ENCODE peak calls at places on chromosomes 1 and 21, in nine cellular contexts. One of them, this sample, is unnamed.

GRCh38 chr1:30319765-30320580 is 403.4 kb downstream of the MATN1 start:
- DNase-seq in body of pancreas: no peak
- DNase-seq in RPMI8226: no peak
- DNase-seq in GM10248: no peak
- DNase-seq in COR-L47: no peak
- DNase-seq in endothelial cell: no peak
- DNase-seq in activated CD8-positive, alpha-beta T cell treated with anti-CD3 and anti-CD28 coated beads, Interleukin-2, amount 10 ng/mL, durations not matched to agents 7 days and 5 days: no peak
- DNase-seq in stimulated activated CD4-positive, alpha-beta T cell treated with anti-CD3 and anti-CD28 coated beads, Interleukin-1b, Interleukin-23, amount 100 ng/mL, for 24 hours: no peak
- DNase-seq in hypothalamus: no peak
- DNase-seq in this sample: no peak

GRCh38 chr1:111735858-111736544 is 3.2 kb downstream of the INKA2 start:
- DNase-seq in endothelial cell: no peak
- DNase-seq in body of pancreas: no peak
- DNase-seq in activated CD8-positive, alpha-beta T cell treated with anti-CD3 and anti-CD28 coated beads, Interleukin-2, amount 10 ng/mL, durations not matched to agents 7 days and 5 days: no peak
- DNase-seq in GM10248: no peak
- DNase-seq in RPMI8226: no peak
- DNase-seq in hypothalamus: no peak
- DNase-seq in stimulated activated CD4-positive, alpha-beta T cell treated with anti-CD3 and anti-CD28 coated beads, Interleukin-1b, Interleukin-23, amount 100 ng/mL, for 24 hours: no peak
- DNase-seq in COR-L47: no peak
- DNase-seq in this sample: no peak

GRCh38 chr1:30330644-30331043 is 392.7 kb downstream of the MATN1 start:
- DNase-seq in COR-L47: no peak
- DNase-seq in endothelial cell: no peak
- DNase-seq in GM10248: no peak
- DNase-seq in stimulated activated CD4-positive, alpha-beta T cell treated with anti-CD3 and anti-CD28 coated beads, Interleukin-1b, Interleukin-23, amount 100 ng/mL, for 24 hours: no peak
- DNase-seq in RPMI8226: no peak
- DNase-seq in activated CD8-positive, alpha-beta T cell treated with anti-CD3 and anti-CD28 coated beads, Interleukin-2, amount 10 ng/mL, durations not matched to agents 7 days and 5 days: no peak
- DNase-seq in body of pancreas: no peak
- DNase-seq in hypothalamus: no peak
- DNase-seq in this sample: peak; percentile 22

GRCh38 chr1:86194491-86195034 is 38.0 kb upstream of the COL24A1 start:
- DNase-seq in RPMI8226: no peak
- DNase-seq in body of pancreas: no peak
- DNase-seq in GM10248: no peak
- DNase-seq in activated CD8-positive, alpha-beta T cell treated with anti-CD3 and anti-CD28 coated beads, Interleukin-2, amount 10 ng/mL, durations not matched to agents 7 days and 5 days: no peak
- DNase-seq in stimulated activated CD4-positive, alpha-beta T cell treated with anti-CD3 and anti-CD28 coated beads, Interleukin-1b, Interleukin-23, amount 100 ng/mL, for 24 hours: no peak
- DNase-seq in endothelial cell: no peak
- DNase-seq in COR-L47: no peak
- DNase-seq in hypothalamus: no peak
- DNase-seq in this sample: no peak

GRCh38 chr1:8394456-8395321 is 76.8 kb downstream of the SLC45A1 start:
- DNase-seq in endothelial cell: no peak
- DNase-seq in hypothalamus: no peak
- DNase-seq in body of pancreas: no peak
- DNase-seq in stimulated activated CD4-positive, alpha-beta T cell treated with anti-CD3 and anti-CD28 coated beads, Interleukin-1b, Interleukin-23, amount 100 ng/mL, for 24 hours: no peak
- DNase-seq in GM10248: no peak
- DNase-seq in activated CD8-positive, alpha-beta T cell treated with anti-CD3 and anti-CD28 coated beads, Interleukin-2, amount 10 ng/mL, durations not matched to agents 7 days and 5 days: no peak
- DNase-seq in COR-L47: no peak
- DNase-seq in RPMI8226: no peak
- DNase-seq in this sample: no peak

GRCh38 chr1:9239622-9240401 is 5.2 kb downstream of the H6PD start:
- DNase-seq in COR-L47: no peak
- DNase-seq in activated CD8-positive, alpha-beta T cell treated with anti-CD3 and anti-CD28 coated beads, Interleukin-2, amount 10 ng/mL, durations not matched to agents 7 days and 5 days: peak; percentile 82
- DNase-seq in RPMI8226: no peak
- DNase-seq in stimulated activated CD4-positive, alpha-beta T cell treated with anti-CD3 and anti-CD28 coated beads, Interleukin-1b, Interleukin-23, amount 100 ng/mL, for 24 hours: no peak
- DNase-seq in body of pancreas: peak; percentile 43
- DNase-seq in GM10248: peak; percentile 71
- DNase-seq in hypothalamus: no peak
- DNase-seq in endothelial cell: no peak
- DNase-seq in this sample: no peak

GRCh38 chr1:8435569-8436071 is 117.7 kb downstream of the SLC45A1 start:
- DNase-seq in GM10248: no peak
- DNase-seq in body of pancreas: no peak
- DNase-seq in stimulated activated CD4-positive, alpha-beta T cell treated with anti-CD3 and anti-CD28 coated beads, Interleukin-1b, Interleukin-23, amount 100 ng/mL, for 24 hours: no peak
- DNase-seq in activated CD8-positive, alpha-beta T cell treated with anti-CD3 and anti-CD28 coated beads, Interleukin-2, amount 10 ng/mL, durations not matched to agents 7 days and 5 days: no peak
- DNase-seq in hypothalamus: no peak
- DNase-seq in RPMI8226: peak; percentile 20
- DNase-seq in COR-L47: peak; percentile 58
- DNase-seq in endothelial cell: no peak
- DNase-seq in this sample: no peak

GRCh38 chr1:30144831-30145230 is 578.6 kb downstream of the MATN1 start:
- DNase-seq in GM10248: no peak
- DNase-seq in body of pancreas: no peak
- DNase-seq in RPMI8226: no peak
- DNase-seq in COR-L47: no peak
- DNase-seq in stimulated activated CD4-positive, alpha-beta T cell treated with anti-CD3 and anti-CD28 coated beads, Interleukin-1b, Interleukin-23, amount 100 ng/mL, for 24 hours: no peak
- DNase-seq in activated CD8-positive, alpha-beta T cell treated with anti-CD3 and anti-CD28 coated beads, Interleukin-2, amount 10 ng/mL, durations not matched to agents 7 days and 5 days: no peak
- DNase-seq in hypothalamus: no peak
- DNase-seq in endothelial cell: no peak
- DNase-seq in this sample: no peak

GRCh38 chr1:1026599-1027413 is 6.9 kb downstream of the AGRN start:
- DNase-seq in hypothalamus: no peak
- DNase-seq in GM10248: no peak
- DNase-seq in stimulated activated CD4-positive, alpha-beta T cell treated with anti-CD3 and anti-CD28 coated beads, Interleukin-1b, Interleukin-23, amount 100 ng/mL, for 24 hours: no peak
- DNase-seq in endothelial cell: no peak
- DNase-seq in RPMI8226: no peak
- DNase-seq in COR-L47: no peak
- DNase-seq in body of pancreas: no peak
- DNase-seq in activated CD8-positive, alpha-beta T cell treated with anti-CD3 and anti-CD28 coated beads, Interleukin-2, amount 10 ng/mL, durations not matched to agents 7 days and 5 days: no peak
- DNase-seq in this sample: no peak

GRCh38 chr1:2212542-2213491 is 15.3 kb upstream of the SKI start:
- DNase-seq in GM10248: peak; percentile 50
- DNase-seq in RPMI8226: peak; percentile 66
- DNase-seq in hypothalamus: no peak
- DNase-seq in COR-L47: peak; percentile 79
- DNase-seq in endothelial cell: peak; percentile 85
- DNase-seq in body of pancreas: peak; percentile 89
- DNase-seq in activated CD8-positive, alpha-beta T cell treated with anti-CD3 and anti-CD28 coated beads, Interleukin-2, amount 10 ng/mL, durations not matched to agents 7 days and 5 days: peak; percentile 79
- DNase-seq in stimulated activated CD4-positive, alpha-beta T cell treated with anti-CD3 and anti-CD28 coated beads, Interleukin-1b, Interleukin-23, amount 100 ng/mL, for 24 hours: no peak
- DNase-seq in this sample: peak; percentile 79

GRCh38 chr1:99852648-99853047 is 2.5 kb downstream of the AGL start:
- DNase-seq in body of pancreas: no peak
- DNase-seq in activated CD8-positive, alpha-beta T cell treated with anti-CD3 and anti-CD28 coated beads, Interleukin-2, amount 10 ng/mL, durations not matched to agents 7 days and 5 days: no peak
- DNase-seq in RPMI8226: no peak
- DNase-seq in COR-L47: no peak
- DNase-seq in hypothalamus: no peak
- DNase-seq in stimulated activated CD4-positive, alpha-beta T cell treated with anti-CD3 and anti-CD28 coated beads, Interleukin-1b, Interleukin-23, amount 100 ng/mL, for 24 hours: no peak
- DNase-seq in endothelial cell: no peak
- DNase-seq in GM10248: no peak
- DNase-seq in this sample: no peak

GRCh38 chr1:67137307-67137753 is 2.6 kb upstream of the C1orf141 start:
- DNase-seq in activated CD8-positive, alpha-beta T cell treated with anti-CD3 and anti-CD28 coated beads, Interleukin-2, amount 10 ng/mL, durations not matched to agents 7 days and 5 days: no peak
- DNase-seq in COR-L47: no peak
- DNase-seq in GM10248: no peak
- DNase-seq in endothelial cell: no peak
- DNase-seq in body of pancreas: no peak
- DNase-seq in RPMI8226: no peak
- DNase-seq in hypothalamus: no peak
- DNase-seq in stimulated activated CD4-positive, alpha-beta T cell treated with anti-CD3 and anti-CD28 coated beads, Interleukin-1b, Interleukin-23, amount 100 ng/mL, for 24 hours: no peak
- DNase-seq in this sample: no peak

GRCh38 chr1:3186526-3186921 is 117.5 kb downstream of the PRDM16 start:
- DNase-seq in RPMI8226: peak; percentile 42
- DNase-seq in hypothalamus: no peak
- DNase-seq in body of pancreas: peak; percentile 70
- DNase-seq in COR-L47: no peak
- DNase-seq in stimulated activated CD4-positive, alpha-beta T cell treated with anti-CD3 and anti-CD28 coated beads, Interleukin-1b, Interleukin-23, amount 100 ng/mL, for 24 hours: no peak
- DNase-seq in activated CD8-positive, alpha-beta T cell treated with anti-CD3 and anti-CD28 coated beads, Interleukin-2, amount 10 ng/mL, durations not matched to agents 7 days and 5 days: no peak
- DNase-seq in GM10248: no peak
- DNase-seq in endothelial cell: no peak
- DNase-seq in this sample: no peak

GRCh38 chr1:156922986-156923564 is 2.6 kb downstream of the LRRC71 start:
- DNase-seq in RPMI8226: peak; percentile 39
- DNase-seq in COR-L47: peak; percentile 86
- DNase-seq in endothelial cell: no peak
- DNase-seq in activated CD8-positive, alpha-beta T cell treated with anti-CD3 and anti-CD28 coated beads, Interleukin-2, amount 10 ng/mL, durations not matched to agents 7 days and 5 days: no peak
- DNase-seq in body of pancreas: no peak
- DNase-seq in stimulated activated CD4-positive, alpha-beta T cell treated with anti-CD3 and anti-CD28 coated beads, Interleukin-1b, Interleukin-23, amount 100 ng/mL, for 24 hours: no peak
- DNase-seq in GM10248: no peak
- DNase-seq in hypothalamus: no peak
- DNase-seq in this sample: no peak

GRCh38 chr21:33543505-33544129 is 779 bp downstream of the SON start:
- DNase-seq in body of pancreas: peak; percentile 69
- DNase-seq in activated CD8-positive, alpha-beta T cell treated with anti-CD3 and anti-CD28 coated beads, Interleukin-2, amount 10 ng/mL, durations not matched to agents 7 days and 5 days: peak; percentile 72
- DNase-seq in RPMI8226: no peak
- DNase-seq in hypothalamus: no peak
- DNase-seq in COR-L47: no peak
- DNase-seq in stimulated activated CD4-positive, alpha-beta T cell treated with anti-CD3 and anti-CD28 coated beads, Interleukin-1b, Interleukin-23, amount 100 ng/mL, for 24 hours: peak; percentile 38
- DNase-seq in GM10248: peak; percentile 57
- DNase-seq in endothelial cell: peak; percentile 80
- DNase-seq in this sample: no peak

GRCh38 chr1:221637641-221638041 is 104.2 kb downstream of the DUSP10 start:
- DNase-seq in hypothalamus: no peak
- DNase-seq in body of pancreas: no peak
- DNase-seq in endothelial cell: no peak
- DNase-seq in COR-L47: no peak
- DNase-seq in stimulated activated CD4-positive, alpha-beta T cell treated with anti-CD3 and anti-CD28 coated beads, Interleukin-1b, Interleukin-23, amount 100 ng/mL, for 24 hours: no peak
- DNase-seq in RPMI8226: no peak
- DNase-seq in activated CD8-positive, alpha-beta T cell treated with anti-CD3 and anti-CD28 coated beads, Interleukin-2, amount 10 ng/mL, durations not matched to agents 7 days and 5 days: no peak
- DNase-seq in GM10248: no peak
- DNase-seq in this sample: no peak